ENCODE peak calls at places on chromosomes 16 and 17, in seven cellular contexts. L is GM23248; S is breast epithelium; R is astrocyte; J is cardiac muscle cell; B is CD8-positive, alpha-beta T cell; M is esophagus squamous epithelium. C is an unnamed sample. For H3K4me1 and H3K9me3, the result is how much of the 10 kb centered on the place peaks cover.

GRCh38 chr17:29032067-29032551 is 10.8 kb upstream of the PIPOX start:
- DNase-seq in L (no peak), S (no peak), R (no peak), J (no peak), B (no peak), M (no peak), C (no peak)

GRCh38 chr16:9650284-9650683 is 531.9 kb downstream of the GRIN2A start:
- DNase-seq in L (no peak), S (no peak), R (no peak), J (peak), B (no peak), M (no peak), C (no peak)

GRCh38 chr16:73154063-73154870 is 106.3 kb upstream of the ZFHX3 start:
- DNase-seq in L (no peak), S (no peak), R (no peak), J (no peak), B (no peak), M (no peak), C (no peak)

GRCh38 chr17:48998557-48999440 is 1.6 kb downstream of the IGF2BP1 start:
- DNase-seq in L (peak), S (no peak), R (no peak), J (peak), B (no peak), M (no peak), C (no peak)

GRCh38 chr17:76544123-76544915 is 4.5 kb downstream of the PRCD start:
- DNase-seq in L (no peak), S (no peak), R (no peak), J (peak), B (no peak), M (no peak), C (peak)

GRCh38 chr17:55926276-55926995 is 175.6 kb downstream of the PCTP start:
- DNase-seq in L (no peak), S (no peak), R (no peak), J (no peak), B (no peak), M (no peak), C (no peak)

GRCh38 chr16:81315271-81316175 is 761 bp downstream of the GAN start:
- DNase-seq in L (peak), S (peak), R (peak), J (peak), B (peak), M (no peak), C (peak)

GRCh38 chr17:73028311-73028755 is 64.2 kb downstream of the SLC39A11 start:
- DNase-seq in L (peak), S (no peak), R (no peak), J (no peak), B (no peak), M (no peak), C (no peak)

GRCh38 chr16:2231016-2231931 is 5.0 kb upstream of the DNASE1L2 start:
- DNase-seq in L (no peak), S (no peak), R (no peak), J (no peak), B (no peak), M (no peak), C (no peak)

GRCh38 chr16:50997679-50998078 is 153.4 kb downstream of the SALL1 start:
- DNase-seq in L (no peak), S (no peak), R (no peak), J (no peak), B (no peak), M (no peak), C (no peak)
- H3K4me1 ChIP-seq in L (under half), S (under half), R (under half), J (under half), B (under half), M (under half), C (under half)

DNA sequence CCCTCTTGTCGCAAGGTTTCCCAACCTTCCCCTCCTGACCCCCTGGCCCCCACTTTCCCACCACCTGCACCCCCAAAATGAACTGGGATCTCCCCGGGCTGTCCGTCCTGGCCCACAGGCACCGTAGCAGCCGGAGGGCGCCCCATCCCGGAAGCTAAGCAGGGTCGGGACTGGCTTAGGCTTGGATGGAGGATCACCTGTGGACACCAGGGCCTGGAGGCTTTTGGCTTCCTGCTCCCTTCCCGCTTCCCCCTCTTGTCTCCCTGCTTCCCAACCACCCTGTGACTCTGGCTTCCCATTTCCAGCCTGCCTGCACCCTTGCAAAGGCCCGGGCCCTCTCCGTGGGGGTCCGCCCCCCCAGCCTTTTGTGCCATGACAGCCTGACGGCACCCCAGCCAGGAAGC is 2291.3 kb downstream of the TP53TG3F start:
- DNase-seq in L (no peak), S (no peak), R (no peak), J (no peak), B (no peak), M (no peak), C (no peak)
- H3K9me3 ChIP-seq in L (under half), S (half or more), R (under half), J (under half), B (under half), M (under half), C (under half)

GRCh38 chr17:63429766-63430165 is 16.3 kb downstream of the CYB561 start:
- DNase-seq in L (no peak), S (no peak), R (no peak), J (no peak), B (no peak), M (no peak), C (no peak)

GRCh38 chr17:63425478-63425877 is 20.6 kb downstream of the CYB561 start:
- DNase-seq in L (peak), S (no peak), R (peak), J (peak), B (peak), M (no peak), C (peak)

GRCh38 chr17:63426041-63426916 is 19.8 kb downstream of the CYB561 start:
- DNase-seq in L (no peak), S (no peak), R (no peak), J (no peak), B (no peak), M (no peak), C (no peak)

GRCh38 chr17:63423963-63424362 is 22.1 kb downstream of the CYB561 start:
- DNase-seq in L (no peak), S (no peak), R (no peak), J (no peak), B (no peak), M (no peak), C (no peak)

GRCh38 chr17:63426917-63427308 is 19.2 kb downstream of the CYB561 start:
- DNase-seq in L (no peak), S (no peak), R (no peak), J (no peak), B (no peak), M (no peak), C (no peak)
- H3K4me3 ChIP-seq in L (no peak), S (no peak), R (no peak), J (no peak), B (no peak), M (no peak), C (no peak)

GRCh38 chr16:15636392-15636873 is 6.5 kb downstream of the MARF1 start:
- DNase-seq in L (no peak), S (no peak), R (no peak), J (no peak), B (peak), M (no peak), C (no peak)
- H3K4me1 ChIP-seq in L (under half), S (under half), R (under half), J (under half), B (half or more), M (under half), C (under half)

DNA sequence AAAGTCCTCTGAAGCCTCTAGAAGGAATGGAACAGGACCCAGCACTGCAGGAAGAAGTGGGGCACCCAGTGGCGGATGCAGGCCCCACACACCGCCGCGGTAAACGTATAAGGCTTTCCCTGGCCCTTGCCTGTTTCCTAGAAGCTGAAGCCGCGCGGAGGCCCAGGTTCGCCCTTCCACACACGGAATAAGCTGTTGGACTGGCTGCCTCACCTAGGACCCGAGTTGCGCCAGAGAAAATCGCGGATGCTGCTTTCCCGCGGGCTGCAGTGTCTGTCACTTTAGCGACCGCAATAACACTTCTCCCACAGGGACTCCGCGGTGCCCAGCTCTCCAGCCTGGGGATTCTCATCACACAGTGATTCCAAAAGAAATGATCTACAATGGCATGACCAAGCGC is 1736.9 kb downstream of the TP53TG3F start:
- DNase-seq in L (no peak), S (no peak), R (no peak), J (no peak), B (no peak), M (no peak), C (no peak)
- H3K9me3 ChIP-seq in L (under half), S (under half), R (under half), J (under half), B (under half), M (under half), C (under half)

GRCh38 chr17:16352303-16352837 is 899 bp downstream of the CENPV start:
- DNase-seq in L (peak), S (no peak), R (peak), J (peak), B (peak), M (no peak), C (peak)

GRCh38 chr17:16348586-16348985 is 4.7 kb downstream of the CENPV start:
- DNase-seq in L (no peak), S (no peak), R (no peak), J (no peak), B (no peak), M (no peak), C (no peak)

GRCh38 chr17:16351831-16352230 is 1.4 kb downstream of the CENPV start:
- DNase-seq in L (peak), S (no peak), R (peak), J (no peak), B (no peak), M (no peak), C (no peak)

GRCh38 chr17:16346721-16347271 is 6.5 kb downstream of the CENPV start:
- DNase-seq in L (no peak), S (no peak), R (no peak), J (no peak), B (no peak), M (no peak), C (no peak)

GRCh38 chr17:16349461-16349860 is 3.8 kb downstream of the CENPV start:
- DNase-seq in L (no peak), S (no peak), R (no peak), J (no peak), B (peak), M (no peak), C (no peak)
- H3K4me3 ChIP-seq in L (no peak), S (no peak), R (no peak), J (no peak), B (no peak), M (no peak), C (no peak)

GRCh38 chr16:16092925-16093624 is 130.2 kb downstream of the ABCC6 start:
- DNase-seq in L (peak), S (no peak), R (peak), J (no peak), B (no peak), M (no peak), C (no peak)
- H3K4me1 ChIP-seq in L (under half), S (under half), R (under half), J (under half), B (under half), M (under half), C (under half)

DNA sequence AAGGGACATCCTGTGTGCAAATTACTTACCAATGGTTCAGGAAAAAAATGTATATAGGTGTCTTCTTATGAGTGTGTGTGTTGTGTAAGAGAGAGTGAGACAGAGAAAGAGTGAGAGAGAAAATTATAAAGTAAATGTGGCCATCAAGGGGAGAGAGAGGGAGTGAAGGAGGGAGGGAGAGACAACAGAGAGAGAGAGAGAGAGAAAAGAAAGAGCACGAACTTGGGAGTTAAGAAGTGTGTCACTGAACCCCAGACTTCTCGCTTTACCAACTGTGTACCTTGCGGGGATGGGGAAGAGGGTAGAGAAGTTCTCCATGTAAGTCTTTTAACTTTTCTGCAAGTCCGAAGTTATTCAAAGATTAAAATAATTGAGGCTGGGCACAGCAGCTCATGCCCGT is 28.8 kb upstream of the ARL4D start:
- DNase-seq in L (no peak), S (no peak), R (no peak), J (no peak), B (no peak), M (no peak), C (no peak)
- H3K9me3 ChIP-seq in L (under half), S (under half), R (under half), J (under half), B (under half), M (under half), C (under half)

DNA sequence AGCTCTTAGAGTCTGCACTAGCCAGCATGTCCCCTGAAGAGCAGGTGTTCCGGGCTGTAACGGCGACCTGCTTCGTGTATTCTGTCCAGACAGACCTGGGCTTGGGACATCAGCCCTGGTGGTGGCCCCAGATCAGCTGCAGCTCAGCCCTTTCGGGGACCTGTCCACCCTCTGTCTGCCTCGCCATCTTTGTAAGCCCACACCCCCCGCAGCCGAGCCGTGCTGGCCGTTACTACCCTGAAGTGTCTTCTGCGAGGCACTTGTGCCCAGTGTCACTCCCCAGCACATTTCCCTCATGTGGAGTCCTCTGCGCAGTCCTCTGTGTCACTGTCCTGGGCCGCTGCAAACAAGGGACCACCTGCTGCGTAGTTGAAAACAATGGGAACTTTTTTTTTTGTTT is 10.4 kb downstream of the CARD14 start:
- DNase-seq in L (no peak), S (no peak), R (no peak), J (no peak), B (no peak), M (no peak), C (no peak)
- H3K4me3 ChIP-seq in L (no peak), S (no peak), R (no peak), J (no peak), B (no peak), M (no peak), C (no peak)

GRCh38 chr17:57881783-57882291 is 32.0 kb upstream of the MRPS23 start:
- DNase-seq in L (no peak), S (no peak), R (no peak), J (no peak), B (no peak), M (no peak), C (no peak)
- H3K4me1 ChIP-seq in L (half or more), S (under half), R (under half), J (under half), B (under half), M (under half), C (under half)